ENCODE peak calls at places on chromosome 13, in four cellular contexts. N is bronchial epithelial cell, F is HL-60, M is heart right ventricle. R is an unnamed sample.

GRCh38 chr13:67725999-67726398 is 495.9 kb upstream of the PCDH9 start:
- DNase-seq in N (no peak), F (no peak), M (no peak), R (no peak)

GRCh38 chr13:99813346-99814095 is 158.0 kb downstream of the ZIC5 start:
- DNase-seq in N (no peak), F (no peak), M (no peak), R (no peak)

GRCh38 chr13:73849292-73849691 is 284.9 kb downstream of the KLF12 start:
- DNase-seq in N (peak), F (no peak), M (no peak), R (peak)

GRCh38 chr13:112686364-112686763 is 3.5 kb upstream of the ATP11A start:
- DNase-seq in N (no peak), F (no peak), M (no peak), R (no peak)

GRCh38 chr13:98405107-98405571 is 171.8 kb downstream of the STK24 start:
- DNase-seq in N (no peak), F (no peak), M (no peak), R (no peak)

GRCh38 chr13:73059460-73060250 is 850 bp downstream of the KLF5 start:
- DNase-seq in N (no peak), F (no peak), M (peak), R (no peak)

GRCh38 chr13:111925146-111925875 is 141.6 kb upstream of the SOX1 start:
- DNase-seq in N (no peak), F (no peak), M (no peak), R (no peak)

GRCh38 chr13:85501616-85502015 is 297.6 kb downstream of the SLITRK6 start:
- DNase-seq in N (no peak), F (no peak), M (no peak), R (no peak)

GRCh38 chr13:24270639-24271131 is 38.7 kb upstream of the C1QTNF9 start:
- DNase-seq in N (peak), F (no peak), M (peak), R (peak)

GRCh38 chr13:93727301-93728141 is 500.9 kb downstream of the GPC6 start:
- DNase-seq in N (no peak), F (no peak), M (no peak), R (peak)

GRCh38 chr13:74910399-74910798 is 571.6 kb downstream of the TBC1D4 start:
- DNase-seq in N (no peak), F (no peak), M (no peak), R (no peak)

GRCh38 chr13:100510208-100510997 is 78.2 kb downstream of the GGACT start:
- DNase-seq in N (no peak), F (no peak), M (no peak), R (no peak)

GRCh38 chr13:53683146-53683545 is 654.5 kb downstream of the OLFM4 start:
- DNase-seq in N (no peak), F (no peak), M (no peak), R (no peak)

GRCh38 chr13:109687559-109688448 is 98.6 kb downstream of the IRS2 start:
- DNase-seq in N (no peak), F (no peak), M (no peak), R (no peak)

GRCh38 chr13:46586766-46587509 is 34.0 kb downstream of the LRCH1 start:
- DNase-seq in N (no peak), F (no peak), M (no peak), R (no peak)

GRCh38 chr13:97715763-97716162 is 237.7 kb upstream of the IPO5 start:
- DNase-seq in N (peak), F (no peak), M (no peak), R (peak)

GRCh38 chr13:47896111-47896510 is 105.0 kb downstream of the SUCLA2 start:
- DNase-seq in N (no peak), F (no peak), M (no peak), R (no peak)

GRCh38 chr13:36362251-36362650 is 16.1 kb upstream of the SPART start:
- DNase-seq in N (peak), F (no peak), M (no peak), R (peak)

GRCh38 chr13:20769091-20769490 is 4.7 kb downstream of the EEF1AKMT1 start:
- DNase-seq in N (no peak), F (no peak), M (no peak), R (no peak)

GRCh38 chr13:85974604-85975366 is 175.6 kb upstream of the SLITRK6 start:
- DNase-seq in N (peak), F (no peak), M (no peak), R (peak)

GRCh38 chr13:94309997-94310842 is 169.3 kb downstream of the DCT start:
- DNase-seq in N (peak), F (no peak), M (no peak), R (peak)

GRCh38 chr13:41960195-41960699 is 662 bp downstream of the VWA8 start:
- DNase-seq in N (peak), F (no peak), M (peak), R (peak)

GRCh38 chr13:58630794-58631193 is 999.2 kb downstream of the PCDH17 start:
- DNase-seq in N (no peak), F (no peak), M (no peak), R (no peak)

GRCh38 chr13:25371608-25372274 is at the start of gene ATP8A2:
- DNase-seq in N (no peak), F (no peak), M (no peak), R (no peak)

GRCh38 chr13:54733639-54734038 is 1705.0 kb downstream of the OLFM4 start:
- DNase-seq in N (no peak), F (no peak), M (no peak), R (peak)

GRCh38 chr13:73337511-73337910 is 278.7 kb downstream of the KLF5 start:
- DNase-seq in N (peak), F (no peak), M (no peak), R (peak)

GRCh38 chr13:39765801-39766463 is 110.5 kb downstream of the COG6 start:
- DNase-seq in N (peak), F (no peak), M (peak), R (peak)

GRCh38 chr13:100097821-100098220 is 8.9 kb downstream of the PCCA start:
- DNase-seq in N (no peak), F (no peak), M (no peak), R (no peak)

GRCh38 chr13:89465366-89465765 is 1794.2 kb downstream of the SLITRK5 start:
- DNase-seq in N (peak), F (no peak), M (no peak), R (peak)

GRCh38 chr13:95355491-95355890 is 54.2 kb upstream of the ABCC4 start:
- DNase-seq in N (peak), F (no peak), M (no peak), R (peak)

GRCh38 chr13:76189882-76190519 is 553.9 kb downstream of the LMO7 start:
- DNase-seq in N (no peak), F (no peak), M (no peak), R (no peak)

GRCh38 chr13:21079761-21080730 is 18.7 kb upstream of the LATS2 start:
- DNase-seq in N (peak), F (no peak), M (peak), R (peak)

GRCh38 chr13:48110132-48110868 is 15.4 kb upstream of the MED4 start:
- DNase-seq in N (no peak), F (no peak), M (no peak), R (no peak)

GRCh38 chr13:99374169-99374991 is 67.2 kb upstream of the GPR183 start:
- DNase-seq in N (no peak), F (no peak), M (no peak), R (no peak)

GRCh38 chr13:90454002-90454636 is 893.4 kb upstream of the MIR17HG start:
- DNase-seq in N (peak), F (no peak), M (no peak), R (no peak)

GRCh38 chr13:28046981-28047380 is 53.4 kb downstream of the FLT3 start:
- DNase-seq in N (no peak), F (no peak), M (no peak), R (no peak)

GRCh38 chr13:20390526-20391175 is 135.0 kb downstream of the CRYL1 start:
- DNase-seq in N (no peak), F (no peak), M (no peak), R (no peak)

GRCh38 chr13:60402022-60402421 is 5.0 kb downstream of the TDRD3 start:
- DNase-seq in N (peak), F (no peak), M (no peak), R (peak)

GRCh38 chr13:71751074-71751473 is 115.9 kb downstream of the DACH1 start:
- DNase-seq in N (no peak), F (no peak), M (no peak), R (no peak)
- TF ChIP-seq CTCF in N (no peak), F (no peak), M (no peak), R (no peak)

GRCh38 chr13:50805805-50806204 is 37.7 kb downstream of the DLEU7 start:
- DNase-seq in N (peak), F (no peak), M (no peak), R (peak)
- TF ChIP-seq CTCF in N (no peak), F (no peak), M (no peak), R (peak)

GRCh38 chr13:113982296-113982661 is 8.4 kb upstream of the C13orf46 start:
- DNase-seq in N (no peak), F (no peak), M (no peak), R (no peak)

GRCh38 chr13:113980489-113981064 is 6.7 kb upstream of the C13orf46 start:
- DNase-seq in N (no peak), F (no peak), M (no peak), R (no peak)

GRCh38 chr13:113981611-113982295 is 7.9 kb upstream of the C13orf46 start:
- DNase-seq in N (no peak), F (no peak), M (no peak), R (no peak)

GRCh38 chr13:113979791-113980471 is 6.1 kb upstream of the C13orf46 start:
- DNase-seq in N (no peak), F (no peak), M (no peak), R (no peak)

GRCh38 chr13:113981201-113981605 is 7.3 kb upstream of the C13orf46 start:
- DNase-seq in N (peak), F (no peak), M (no peak), R (peak)
- TF ChIP-seq CTCF in N (no peak), F (no peak), M (no peak), R (no peak)

GRCh38 chr13:29254971-29255370 is 340.5 kb downstream of the SLC7A1 start:
- DNase-seq in N (no peak), F (no peak), M (no peak), R (no peak)

GRCh38 chr13:29255567-29255966 is 339.9 kb downstream of the SLC7A1 start:
- DNase-seq in N (no peak), F (no peak), M (no peak), R (no peak)

GRCh38 chr13:29266261-29266660 is 329.2 kb downstream of the SLC7A1 start:
- DNase-seq in N (no peak), F (no peak), M (no peak), R (no peak)

GRCh38 chr13:29260684-29261083 is 334.8 kb downstream of the SLC7A1 start:
- DNase-seq in N (no peak), F (no peak), M (no peak), R (no peak)
- TF ChIP-seq CTCF in N (no peak), F (no peak), M (peak), R (no peak)

GRCh38 chr13:110705356-110705825 is 525 bp downstream of the CARS2 start:
- DNase-seq in N (no peak), F (no peak), M (no peak), R (peak)

GRCh38 chr13:110702089-110702488 is 3.8 kb downstream of the CARS2 start:
- DNase-seq in N (no peak), F (no peak), M (no peak), R (no peak)

GRCh38 chr13:110706570-110707378 is 858 bp upstream of the CARS2 start:
- DNase-seq in N (no peak), F (no peak), M (no peak), R (no peak)

GRCh38 chr13:110702591-110703526 is 3.1 kb downstream of the CARS2 start:
- DNase-seq in N (peak), F (no peak), M (no peak), R (no peak)

DNA sequence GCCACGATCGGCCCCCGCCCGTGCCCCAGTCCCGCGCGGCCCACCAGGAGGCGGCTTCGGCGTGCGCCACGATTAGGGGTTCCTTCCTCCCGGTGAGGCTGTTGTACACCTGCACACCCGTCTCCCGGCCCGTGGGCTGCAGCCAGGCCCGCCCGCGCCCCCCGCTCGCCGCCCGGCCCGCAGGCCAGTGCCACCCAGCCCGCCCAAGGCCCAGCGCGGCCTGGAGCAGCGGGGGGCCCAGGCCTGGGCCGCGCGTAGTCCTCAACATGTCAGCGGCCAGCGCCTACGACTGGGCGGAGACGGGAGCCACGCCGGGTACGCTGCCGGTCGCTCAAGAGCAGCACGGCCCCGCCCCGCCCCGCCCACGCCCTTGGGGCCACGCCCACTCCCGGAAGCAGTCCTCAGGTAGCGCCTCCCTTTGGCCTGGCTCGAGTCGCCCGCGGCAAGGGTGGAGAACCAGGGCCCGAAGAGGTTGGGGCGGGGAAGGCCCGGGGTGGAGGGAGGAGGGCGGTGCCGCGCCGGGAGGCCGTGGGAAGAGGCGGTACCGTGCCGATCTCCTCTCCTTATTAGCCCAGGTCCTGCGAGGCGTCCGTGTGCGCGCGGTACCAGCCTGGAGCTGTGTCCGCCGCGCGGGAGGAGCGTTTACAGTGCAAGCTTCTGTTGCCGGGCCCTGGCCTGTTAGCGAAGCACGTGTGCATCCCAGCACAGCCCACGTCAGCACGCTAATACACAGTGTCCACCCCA is at the start of gene CARS2:
- DNase-seq in N (peak), F (peak), M (peak), R (peak)
- TF ChIP-seq CTCF in N (peak), F (no peak), M (no peak), R (no peak)

GRCh38 chr13:45472171-45472705 is 7.5 kb downstream of the COG3 start:
- DNase-seq in N (peak), F (no peak), M (no peak), R (peak)

GRCh38 chr13:45474584-45475454 is 10.1 kb downstream of the COG3 start:
- DNase-seq in N (no peak), F (no peak), M (no peak), R (no peak)

GRCh38 chr13:45468676-45469075 is 3.9 kb downstream of the COG3 start:
- DNase-seq in N (peak), F (no peak), M (no peak), R (no peak)

GRCh38 chr13:45473627-45474026 is 8.9 kb downstream of the COG3 start:
- DNase-seq in N (no peak), F (no peak), M (no peak), R (no peak)
- TF ChIP-seq CTCF in N (no peak), F (no peak), M (no peak), R (no peak)

GRCh38 chr13:26605845-26606244 is 48.4 kb downstream of the WASF3 start:
- DNase-seq in N (no peak), F (no peak), M (no peak), R (no peak)
- TF ChIP-seq CTCF in N (no peak), F (no peak), M (no peak), R (no peak)

DNA sequence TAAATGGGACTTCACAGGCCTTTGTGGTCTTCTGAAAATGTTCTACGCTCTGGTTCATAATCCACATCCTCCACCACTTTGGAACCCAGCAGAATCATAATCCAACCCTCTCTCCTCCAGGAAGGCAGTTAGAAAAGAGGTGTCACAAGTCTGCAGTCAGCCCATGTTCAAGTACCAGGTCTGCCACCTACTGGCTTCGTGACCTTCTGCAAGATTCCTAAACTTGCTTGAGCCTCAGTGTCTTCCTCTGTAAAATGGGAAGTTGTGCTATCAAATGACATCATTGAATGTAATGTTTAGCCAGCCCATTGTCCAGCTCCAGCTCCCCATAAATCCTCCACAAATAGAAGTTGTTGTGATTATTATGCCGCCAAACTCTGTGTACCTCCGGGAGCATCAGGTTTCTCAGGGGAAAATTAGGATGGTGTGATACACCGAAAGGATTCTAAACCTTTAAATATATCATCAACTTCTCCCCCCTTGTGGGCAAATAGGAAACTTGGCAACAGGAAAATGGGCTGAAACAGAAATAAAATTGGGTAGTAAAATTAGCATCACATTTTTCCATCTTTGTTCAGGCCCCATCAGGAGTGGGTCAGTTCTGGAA is 109.7 kb downstream of the NUFIP1 start:
- DNase-seq in N (peak), F (peak), M (no peak), R (peak)
- TF ChIP-seq CTCF in N (peak), F (peak), M (peak), R (peak)

DNA sequence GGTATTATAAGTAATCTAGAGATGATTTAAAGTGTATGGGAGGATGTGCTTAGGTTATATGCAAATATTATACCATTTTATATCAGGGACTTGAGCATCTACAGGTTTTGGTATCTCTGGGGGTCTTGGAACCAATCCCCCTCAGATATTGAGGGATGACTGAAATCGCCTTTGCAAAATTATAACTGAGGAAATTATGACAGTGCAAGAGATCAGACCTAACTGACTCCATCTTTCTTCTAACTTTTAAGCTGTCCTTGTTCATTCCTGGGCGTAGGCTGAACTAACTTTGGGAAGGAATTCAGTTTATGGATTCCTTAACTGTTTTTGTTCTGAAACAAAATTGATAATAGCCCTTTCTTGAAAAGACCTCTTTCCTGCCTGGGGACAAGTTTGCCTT is 190.7 kb upstream of the KL start:
- DNase-seq in N (no peak), F (no peak), M (no peak), R (no peak)
- TF ChIP-seq CTCF in N (no peak), F (no peak), M (no peak), R (no peak)